ENCODE peak calls at places on chromosome 19, in five cellular contexts. One of them, this sample, is unnamed.

GRCh38 chr19:11624064-11624463 is 26.8 kb downstream of the ZNF627 start:
- DNase-seq in activated CD4-positive, alpha-beta T cell treated with anti-CD3 and anti-CD28 coated beads, Interleukin-2, amount 50 U/mL, for 48 hours: no peak
- DNase-seq in occipital lobe: no peak
- DNase-seq in Daoy: peak; percentile 50
- DNase-seq in stimulated activated naive B cell treated with anti-CD40 and anti-IgM and Interleukin-4, amounts not matched to agents 10 μg/mL and 1 μg/mL and 100 μg/mL, for 72 hours: no peak
- DNase-seq in this sample: no peak

GRCh38 chr19:57888494-57889231 is at the start of gene ZNF814:
- DNase-seq in occipital lobe: peak; percentile 83
- DNase-seq in stimulated activated naive B cell treated with anti-CD40 and anti-IgM and Interleukin-4, amounts not matched to agents 10 μg/mL and 1 μg/mL and 100 μg/mL, for 72 hours: peak; percentile 85
- DNase-seq in Daoy: peak; percentile 47
- DNase-seq in activated CD4-positive, alpha-beta T cell treated with anti-CD3 and anti-CD28 coated beads, Interleukin-2, amount 50 U/mL, for 48 hours: peak; percentile 88
- DNase-seq in this sample: peak; percentile 44

GRCh38 chr19:14972676-14973075 is 7.0 kb downstream of the SLC1A6 start:
- DNase-seq in stimulated activated naive B cell treated with anti-CD40 and anti-IgM and Interleukin-4, amounts not matched to agents 10 μg/mL and 1 μg/mL and 100 μg/mL, for 72 hours: no peak
- DNase-seq in activated CD4-positive, alpha-beta T cell treated with anti-CD3 and anti-CD28 coated beads, Interleukin-2, amount 50 U/mL, for 48 hours: no peak
- DNase-seq in occipital lobe: peak; percentile 47
- DNase-seq in Daoy: peak; percentile 51
- DNase-seq in this sample: no peak

GRCh38 chr19:2701361-2702169 is 929 bp downstream of the GNG7 start:
- DNase-seq in Daoy: no peak
- DNase-seq in stimulated activated naive B cell treated with anti-CD40 and anti-IgM and Interleukin-4, amounts not matched to agents 10 μg/mL and 1 μg/mL and 100 μg/mL, for 72 hours: no peak
- DNase-seq in occipital lobe: no peak
- DNase-seq in activated CD4-positive, alpha-beta T cell treated with anti-CD3 and anti-CD28 coated beads, Interleukin-2, amount 50 U/mL, for 48 hours: no peak
- DNase-seq in this sample: no peak

GRCh38 chr19:6521718-6522646 is 8.8 kb upstream of the TNFSF9 start:
- DNase-seq in activated CD4-positive, alpha-beta T cell treated with anti-CD3 and anti-CD28 coated beads, Interleukin-2, amount 50 U/mL, for 48 hours: peak; percentile 57
- DNase-seq in Daoy: peak; percentile 54
- DNase-seq in stimulated activated naive B cell treated with anti-CD40 and anti-IgM and Interleukin-4, amounts not matched to agents 10 μg/mL and 1 μg/mL and 100 μg/mL, for 72 hours: peak; percentile 79
- DNase-seq in occipital lobe: no peak
- DNase-seq in this sample: no peak

GRCh38 chr19:6464070-6464873 is at the start of gene CRB3:
- DNase-seq in stimulated activated naive B cell treated with anti-CD40 and anti-IgM and Interleukin-4, amounts not matched to agents 10 μg/mL and 1 μg/mL and 100 μg/mL, for 72 hours: no peak
- DNase-seq in occipital lobe: no peak
- DNase-seq in activated CD4-positive, alpha-beta T cell treated with anti-CD3 and anti-CD28 coated beads, Interleukin-2, amount 50 U/mL, for 48 hours: peak; percentile 27
- DNase-seq in Daoy: no peak
- DNase-seq in this sample: no peak

GRCh38 chr19:6127716-6128335 is 7.6 kb upstream of the ACSBG2 start:
- DNase-seq in occipital lobe: no peak
- DNase-seq in Daoy: no peak
- DNase-seq in activated CD4-positive, alpha-beta T cell treated with anti-CD3 and anti-CD28 coated beads, Interleukin-2, amount 50 U/mL, for 48 hours: no peak
- DNase-seq in stimulated activated naive B cell treated with anti-CD40 and anti-IgM and Interleukin-4, amounts not matched to agents 10 μg/mL and 1 μg/mL and 100 μg/mL, for 72 hours: no peak
- DNase-seq in this sample: no peak

GRCh38 chr19:45498411-45499195 is at the start of gene PPM1N:
- DNase-seq in stimulated activated naive B cell treated with anti-CD40 and anti-IgM and Interleukin-4, amounts not matched to agents 10 μg/mL and 1 μg/mL and 100 μg/mL, for 72 hours: no peak
- DNase-seq in Daoy: peak; percentile 62
- DNase-seq in activated CD4-positive, alpha-beta T cell treated with anti-CD3 and anti-CD28 coated beads, Interleukin-2, amount 50 U/mL, for 48 hours: peak; percentile 64
- DNase-seq in occipital lobe: peak; percentile 21
- DNase-seq in this sample: no peak

GRCh38 chr19:51712461-51713081 is 11.2 kb downstream of the HAS1 start:
- DNase-seq in Daoy: peak; percentile 72
- DNase-seq in stimulated activated naive B cell treated with anti-CD40 and anti-IgM and Interleukin-4, amounts not matched to agents 10 μg/mL and 1 μg/mL and 100 μg/mL, for 72 hours: no peak
- DNase-seq in activated CD4-positive, alpha-beta T cell treated with anti-CD3 and anti-CD28 coated beads, Interleukin-2, amount 50 U/mL, for 48 hours: no peak
- DNase-seq in occipital lobe: no peak
- DNase-seq in this sample: no peak

GRCh38 chr19:2064788-2065524 is 13.9 kb upstream of the MKNK2 start:
- DNase-seq in Daoy: no peak
- DNase-seq in stimulated activated naive B cell treated with anti-CD40 and anti-IgM and Interleukin-4, amounts not matched to agents 10 μg/mL and 1 μg/mL and 100 μg/mL, for 72 hours: no peak
- DNase-seq in activated CD4-positive, alpha-beta T cell treated with anti-CD3 and anti-CD28 coated beads, Interleukin-2, amount 50 U/mL, for 48 hours: no peak
- DNase-seq in occipital lobe: peak; percentile 54
- DNase-seq in this sample: no peak

GRCh38 chr19:39645800-39646411 is 9.8 kb upstream of the LGALS16 start:
- DNase-seq in stimulated activated naive B cell treated with anti-CD40 and anti-IgM and Interleukin-4, amounts not matched to agents 10 μg/mL and 1 μg/mL and 100 μg/mL, for 72 hours: no peak
- DNase-seq in occipital lobe: no peak
- DNase-seq in activated CD4-positive, alpha-beta T cell treated with anti-CD3 and anti-CD28 coated beads, Interleukin-2, amount 50 U/mL, for 48 hours: peak; percentile 23
- DNase-seq in Daoy: no peak
- DNase-seq in this sample: no peak

GRCh38 chr19:54179921-54180452 is 7.0 kb upstream of the TMC4 start:
- DNase-seq in activated CD4-positive, alpha-beta T cell treated with anti-CD3 and anti-CD28 coated beads, Interleukin-2, amount 50 U/mL, for 48 hours: no peak
- DNase-seq in stimulated activated naive B cell treated with anti-CD40 and anti-IgM and Interleukin-4, amounts not matched to agents 10 μg/mL and 1 μg/mL and 100 μg/mL, for 72 hours: no peak
- DNase-seq in Daoy: no peak
- DNase-seq in occipital lobe: peak; percentile 22
- DNase-seq in this sample: no peak

GRCh38 chr19:33756177-33756576 is 40.5 kb upstream of the KCTD15 start:
- DNase-seq in activated CD4-positive, alpha-beta T cell treated with anti-CD3 and anti-CD28 coated beads, Interleukin-2, amount 50 U/mL, for 48 hours: no peak
- DNase-seq in occipital lobe: no peak
- DNase-seq in stimulated activated naive B cell treated with anti-CD40 and anti-IgM and Interleukin-4, amounts not matched to agents 10 μg/mL and 1 μg/mL and 100 μg/mL, for 72 hours: no peak
- DNase-seq in Daoy: no peak
- DNase-seq in this sample: no peak

GRCh38 chr19:40365613-40366401 is 17.3 kb downstream of the PLD3 start:
- DNase-seq in occipital lobe: peak; percentile 78
- DNase-seq in stimulated activated naive B cell treated with anti-CD40 and anti-IgM and Interleukin-4, amounts not matched to agents 10 μg/mL and 1 μg/mL and 100 μg/mL, for 72 hours: no peak
- DNase-seq in activated CD4-positive, alpha-beta T cell treated with anti-CD3 and anti-CD28 coated beads, Interleukin-2, amount 50 U/mL, for 48 hours: peak; percentile 57
- DNase-seq in Daoy: no peak
- DNase-seq in this sample: peak; percentile 14

GRCh38 chr19:44726465-44726864 is 22.0 kb upstream of the BCL3 start:
- DNase-seq in Daoy: no peak
- DNase-seq in stimulated activated naive B cell treated with anti-CD40 and anti-IgM and Interleukin-4, amounts not matched to agents 10 μg/mL and 1 μg/mL and 100 μg/mL, for 72 hours: no peak
- DNase-seq in occipital lobe: no peak
- DNase-seq in activated CD4-positive, alpha-beta T cell treated with anti-CD3 and anti-CD28 coated beads, Interleukin-2, amount 50 U/mL, for 48 hours: no peak
- DNase-seq in this sample: no peak

This sample was measured in AG09319.